ENCODE peak calls at places on chromosomes 11 and 22, in six cellular contexts. V is CD8-positive, alpha-beta T cell; O is sigmoid colon; H is cardiac muscle cell; J is body of pancreas; A is trophoblast cell. I is an unnamed sample. For H3K4me1, the result is how much of the 10 kb centered on the place peaks cover.

GRCh38 chr11:38060930-38061329 is 1462.9 kb upstream of the RAG2 start:
- DNase-seq in V (no peak), O (no peak), H (no peak), J (no peak), A (no peak), I (no peak)

GRCh38 chr22:27344546-27344945 is 457.0 kb downstream of the MN1 start:
- DNase-seq in V (no peak), O (no peak), H (no peak), J (no peak), A (no peak), I (no peak)

GRCh38 chr22:26671317-26672059 is 14.1 kb downstream of the MIAT start:
- DNase-seq in V (peak), O (peak), H (no peak), J (peak), A (no peak), I (peak)

GRCh38 chr11:110491577-110492352 is 62.0 kb downstream of the FDX1 start:
- DNase-seq in V (no peak), O (no peak), H (peak), J (no peak), A (no peak), I (no peak)

GRCh38 chr11:27861706-27862430 is 161.6 kb upstream of the BDNF start:
- DNase-seq in V (no peak), O (no peak), H (peak), J (no peak), A (no peak), I (no peak)

GRCh38 chr11:848380-848931 is 5.8 kb downstream of the TSPAN4 start:
- DNase-seq in V (peak), O (no peak), H (no peak), J (peak), A (no peak), I (peak)

GRCh38 chr11:62556102-62556871 is 9.7 kb upstream of the AHNAK start:
- DNase-seq in V (peak), O (peak), H (peak), J (peak), A (peak), I (peak)

GRCh38 chr11:64659417-64660144 is 63.4 kb downstream of the NRXN2 start:
- DNase-seq in V (no peak), O (no peak), H (peak), J (no peak), A (peak), I (no peak)

GRCh38 chr11:62142921-62143320 is 19.1 kb downstream of the INCENP start:
- DNase-seq in V (no peak), O (no peak), H (no peak), J (no peak), A (no peak), I (no peak)

GRCh38 chr11:62710001-62710345 is 2.5 kb downstream of the GNG3 start:
- DNase-seq in V (no peak), O (peak), H (peak), J (no peak), A (no peak), I (no peak)

GRCh38 chr11:6413791-6414231 is 5.1 kb downstream of the APBB1 start:
- DNase-seq in V (peak), O (no peak), H (no peak), J (no peak), A (no peak), I (peak)

GRCh38 chr22:43812890-43813289 is 785 bp upstream of the EFCAB6 start:
- DNase-seq in V (no peak), O (no peak), H (no peak), J (no peak), A (no peak), I (no peak)

GRCh38 chr11:9665749-9666148 is 1.9 kb downstream of the SWAP70 start:
- DNase-seq in V (no peak), O (no peak), H (no peak), J (no peak), A (no peak), I (no peak)

GRCh38 chr22:30325724-30326703 is 727 bp downstream of the TBC1D10A start:
- DNase-seq in V (no peak), O (peak), H (no peak), J (peak), A (peak), I (no peak)

GRCh38 chr22:48820481-48821345 is 1007.0 kb downstream of the BRD1 start:
- DNase-seq in V (no peak), O (peak), H (no peak), J (no peak), A (no peak), I (no peak)

GRCh38 chr11:122717264-122717867 is 61.8 kb downstream of the UBASH3B start:
- DNase-seq in V (peak), O (no peak), H (no peak), J (no peak), A (no peak), I (no peak)

GRCh38 chr22:43776081-43776670 is 35.9 kb downstream of the EFCAB6 start:
- DNase-seq in V (no peak), O (no peak), H (no peak), J (no peak), A (no peak), I (no peak)

GRCh38 chr11:94151903-94152677 is 23.4 kb downstream of the PANX1 start:
- DNase-seq in V (no peak), O (no peak), H (peak), J (no peak), A (peak), I (no peak)

GRCh38 chr11:74696932-74697687 is 34.1 kb downstream of the CHRDL2 start:
- DNase-seq in V (no peak), O (peak), H (peak), J (peak), A (peak), I (no peak)

GRCh38 chr11:95699631-95700470 is 89.7 kb downstream of the FAM76B start:
- DNase-seq in V (no peak), O (no peak), H (peak), J (no peak), A (no peak), I (peak)

GRCh38 chr11:46557684-46558151 is 36.1 kb downstream of the AMBRA1 start:
- DNase-seq in V (no peak), O (no peak), H (no peak), J (no peak), A (no peak), I (no peak)

GRCh38 chr11:125182522-125182921 is 18.0 kb downstream of the PKNOX2 start:
- DNase-seq in V (no peak), O (no peak), H (no peak), J (no peak), A (no peak), I (no peak)

GRCh38 chr11:114179234-114179941 is 116.8 kb upstream of the NNMT start:
- DNase-seq in V (no peak), O (peak), H (peak), J (peak), A (no peak), I (peak)

GRCh38 chr22:35648066-35649025 is at the start of gene APOL6:
- DNase-seq in V (peak), O (peak), H (peak), J (no peak), A (peak), I (peak)

GRCh38 chr11:112961146-112961668 is at the start of gene NCAM1:
- DNase-seq in V (no peak), O (peak), H (peak), J (peak), A (no peak), I (peak)

GRCh38 chr11:113596658-113597057 is 109.5 kb downstream of the TMPRSS5 start:
- DNase-seq in V (no peak), O (no peak), H (no peak), J (no peak), A (no peak), I (no peak)

GRCh38 chr11:64909653-64910343 is 7.2 kb downstream of the ATG2A start:
- DNase-seq in V (no peak), O (no peak), H (no peak), J (no peak), A (no peak), I (no peak)

GRCh38 chr11:116725434-116726221 is 47.2 kb downstream of the BUD13 start:
- DNase-seq in V (no peak), O (no peak), H (peak), J (no peak), A (no peak), I (no peak)

GRCh38 chr11:108871152-108871551 is 206.3 kb downstream of the DDX10 start:
- DNase-seq in V (no peak), O (no peak), H (peak), J (no peak), A (peak), I (no peak)

GRCh38 chr22:46450931-46451660 is 86.3 kb downstream of the CELSR1 start:
- DNase-seq in V (no peak), O (no peak), H (no peak), J (no peak), A (peak), I (no peak)

GRCh38 chr22:23079814-23080521 is 9.6 kb downstream of the GNAZ start:
- DNase-seq in V (no peak), O (no peak), H (no peak), J (no peak), A (no peak), I (no peak)

GRCh38 chr11:124867700-124868099 is 2.5 kb downstream of the ROBO3 start:
- DNase-seq in V (no peak), O (peak), H (peak), J (no peak), A (peak), I (peak)

GRCh38 chr11:77069336-77069968 is 2.7 kb downstream of the CAPN5 start:
- DNase-seq in V (no peak), O (peak), H (no peak), J (no peak), A (no peak), I (no peak)

GRCh38 chr11:86671386-86672006 is 920 bp downstream of the ME3 start:
- DNase-seq in V (no peak), O (peak), H (peak), J (peak), A (peak), I (no peak)

GRCh38 chr22:47437110-47437509 is 674.7 kb downstream of the TBC1D22A start:
- DNase-seq in V (no peak), O (no peak), H (no peak), J (no peak), A (no peak), I (no peak)

GRCh38 chr11:110000858-110001257 is 92.3 kb upstream of the ZC3H12C start:
- DNase-seq in V (no peak), O (no peak), H (no peak), J (no peak), A (no peak), I (no peak)

GRCh38 chr11:43818220-43818619 is 62.4 kb upstream of the ALKBH3 start:
- DNase-seq in V (no peak), O (no peak), H (no peak), J (no peak), A (peak), I (no peak)

GRCh38 chr22:20551805-20552449 is 44.5 kb downstream of the MED15 start:
- DNase-seq in V (no peak), O (peak), H (peak), J (peak), A (no peak), I (peak)

DNA sequence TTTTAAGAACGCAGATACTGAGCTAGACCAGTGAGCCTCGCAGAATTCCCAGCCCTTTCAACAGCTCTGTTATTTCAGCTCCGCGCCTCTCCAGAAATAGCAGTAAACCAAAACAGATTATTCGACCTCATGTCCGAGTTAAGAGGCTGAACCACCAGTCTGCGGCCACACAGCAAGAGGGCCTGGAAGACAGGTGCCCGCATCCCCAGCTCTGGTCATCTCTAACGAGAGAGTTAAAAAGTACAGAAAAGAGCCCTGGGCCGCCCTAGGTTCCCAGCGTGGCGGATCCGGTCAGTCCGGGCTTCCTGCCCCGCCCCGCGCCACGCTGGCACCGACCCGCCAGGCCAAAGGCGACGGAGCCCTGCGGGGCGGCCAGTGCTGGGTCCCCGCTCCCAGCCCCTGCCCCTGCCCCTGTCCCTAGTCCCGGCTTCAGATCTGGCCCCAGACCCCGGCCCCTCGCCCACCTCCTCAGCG is 498 bp downstream of the XBP1 start:
- DNase-seq in V (no peak), O (peak), H (peak), J (peak), A (peak), I (no peak)
- H3K4me1 ChIP-seq in V (under half), O (half or more), H (under half), J (under half), A (under half), I (half or more)

GRCh38 chr11:44945639-44946038 is 5.0 kb downstream of the TP53I11 start:
- DNase-seq in V (no peak), O (peak), H (peak), J (no peak), A (no peak), I (no peak)

GRCh38 chr11:44943118-44943517 is 7.6 kb downstream of the TP53I11 start:
- DNase-seq in V (no peak), O (no peak), H (no peak), J (no peak), A (no peak), I (no peak)

GRCh38 chr11:44943696-44944095 is 7.0 kb downstream of the TP53I11 start:
- DNase-seq in V (no peak), O (no peak), H (no peak), J (peak), A (no peak), I (no peak)

GRCh38 chr11:44944853-44945235 is 5.8 kb downstream of the TP53I11 start:
- DNase-seq in V (no peak), O (no peak), H (no peak), J (no peak), A (no peak), I (no peak)

DNA sequence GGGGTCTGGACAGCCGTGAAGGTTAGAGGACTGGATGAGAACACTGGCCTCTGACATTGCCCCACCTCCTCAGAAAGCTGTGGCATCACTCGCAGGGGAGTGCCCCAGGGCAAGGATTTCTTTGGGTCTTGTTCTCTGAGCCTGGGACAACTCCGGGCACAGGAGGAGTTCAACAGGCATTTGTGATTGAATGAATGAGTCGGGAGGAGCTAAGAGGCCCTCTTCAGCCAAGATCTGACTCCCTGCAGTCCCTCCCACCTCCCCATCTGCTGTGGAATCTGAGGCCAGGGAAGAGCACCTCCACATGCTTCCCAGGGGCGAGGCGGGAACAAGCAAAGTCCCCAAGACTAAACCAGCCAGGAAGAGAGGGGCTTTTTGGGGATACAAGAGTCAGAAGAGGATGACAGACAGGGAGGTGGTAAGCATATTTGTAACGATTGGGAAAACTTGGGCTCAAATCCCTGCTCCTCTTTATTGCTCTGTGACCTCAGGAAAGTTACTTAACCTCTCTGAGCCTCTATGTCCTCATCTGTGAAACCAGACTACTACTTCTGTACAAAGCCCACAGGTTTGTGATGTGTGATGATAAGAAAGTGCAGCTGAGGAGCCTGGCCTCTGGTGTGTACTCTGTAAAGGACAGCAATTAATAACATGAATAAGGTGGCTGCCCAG is 6.4 kb downstream of the TP53I11 start:
- DNase-seq in V (no peak), O (no peak), H (no peak), J (no peak), A (no peak), I (no peak)
- H3K4me1 ChIP-seq in V (under half), O (under half), H (under half), J (under half), A (under half), I (under half)

GRCh38 chr22:37222440-37222971 is 10.2 kb upstream of the SSTR3 start:
- DNase-seq in V (no peak), O (no peak), H (no peak), J (no peak), A (no peak), I (peak)
- H3K4me1 ChIP-seq in V (half or more), O (under half), H (under half), J (under half), A (under half), I (half or more)

DNA sequence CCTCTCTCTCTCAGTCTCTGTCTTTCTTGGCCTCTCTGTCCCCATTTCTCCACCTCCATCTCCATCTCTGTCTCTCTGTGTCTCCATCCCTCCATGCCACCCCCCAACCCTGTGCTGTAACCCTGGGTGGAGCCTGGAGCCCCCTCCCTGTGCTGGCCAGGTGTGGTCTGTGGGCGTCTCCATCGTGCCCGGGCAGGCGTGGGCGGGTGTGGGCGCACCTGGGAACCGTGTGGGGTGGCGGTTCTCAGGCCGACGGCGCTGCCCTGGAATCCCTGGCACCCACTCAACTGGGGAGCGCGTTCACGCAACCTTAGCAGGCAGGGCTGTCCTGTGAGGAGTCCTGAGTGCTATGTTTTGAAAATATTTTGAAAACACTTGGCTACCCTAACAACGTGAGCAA is 4.6 kb downstream of the TNNT3 start:
- DNase-seq in V (no peak), O (no peak), H (no peak), J (no peak), A (no peak), I (no peak)
- H3K4me1 ChIP-seq in V (under half), O (under half), H (under half), J (under half), A (under half), I (under half)

GRCh38 chr22:42430486-42431125 is 1.6 kb downstream of the NFAM1 start:
- DNase-seq in V (no peak), O (no peak), H (no peak), J (no peak), A (no peak), I (no peak)
- H3K4me1 ChIP-seq in V (under half), O (under half), H (under half), J (under half), A (under half), I (under half)

GRCh38 chr11:7905549-7905948 is 25.5 kb downstream of the OR10A6 start:
- DNase-seq in V (no peak), O (no peak), H (no peak), J (no peak), A (no peak), I (no peak)

GRCh38 chr11:7904910-7905309 is 26.2 kb downstream of the OR10A6 start:
- DNase-seq in V (no peak), O (no peak), H (no peak), J (no peak), A (no peak), I (no peak)

GRCh38 chr11:7907121-7907520 is 23.9 kb downstream of the OR10A6 start:
- DNase-seq in V (no peak), O (no peak), H (no peak), J (no peak), A (no peak), I (no peak)

GRCh38 chr11:7905961-7906429 is 25.1 kb downstream of the OR10A6 start:
- DNase-seq in V (no peak), O (no peak), H (no peak), J (no peak), A (peak), I (no peak)

GRCh38 chr11:7906481-7906880 is 24.6 kb downstream of the OR10A6 start:
- DNase-seq in V (no peak), O (no peak), H (no peak), J (no peak), A (no peak), I (no peak)
- H3K4me1 ChIP-seq in V (under half), O (under half), H (under half), J (under half), A (under half), I (under half)

DNA sequence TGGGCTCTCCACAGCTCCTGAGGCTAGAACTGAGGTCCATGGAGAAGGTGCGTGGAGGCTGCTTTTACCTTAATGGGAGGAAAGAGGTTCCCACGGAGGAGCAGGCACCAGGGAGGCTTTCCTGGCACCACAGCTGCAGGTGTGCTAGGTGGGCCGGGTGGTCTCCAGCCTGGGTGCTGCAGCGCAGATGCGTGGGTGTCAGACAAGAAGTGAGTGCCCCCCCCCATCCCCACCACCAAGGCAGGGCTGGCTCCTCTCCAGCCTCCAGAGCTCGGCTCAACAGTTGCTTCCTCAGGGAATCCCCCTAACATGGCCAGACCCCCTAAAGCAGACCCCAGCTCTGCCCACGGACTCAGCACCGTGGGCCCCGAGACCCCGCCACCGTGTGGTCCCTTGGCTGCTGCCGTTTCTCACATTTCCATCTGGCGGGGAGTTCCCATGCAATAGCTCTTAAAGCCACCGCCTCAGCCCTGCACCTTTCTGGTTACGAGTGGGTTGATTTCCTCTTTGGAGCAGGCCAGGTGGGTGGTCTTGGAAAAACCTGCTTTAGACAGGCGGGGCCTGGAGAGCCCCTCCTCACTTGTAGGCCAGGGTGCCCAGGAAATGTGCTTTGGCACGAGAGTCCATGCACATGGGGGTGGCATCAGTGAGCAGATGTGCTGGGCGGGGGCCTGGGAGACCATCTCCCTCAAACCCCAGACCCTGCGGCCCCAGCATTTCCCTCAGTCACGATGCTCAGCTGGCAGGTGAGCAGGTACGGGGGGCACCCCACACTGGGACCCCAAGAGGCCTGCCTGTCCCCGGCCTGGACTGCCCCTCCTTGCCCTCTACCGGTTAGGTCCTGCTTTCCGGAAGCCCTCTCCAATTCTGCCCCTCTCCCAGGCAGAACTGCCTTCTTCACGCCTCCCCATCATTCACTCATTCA is 93.7 kb downstream of the ARHGAP8 start:
- DNase-seq in V (no peak), O (no peak), H (no peak), J (no peak), A (no peak), I (no peak)
- H3K4me1 ChIP-seq in V (under half), O (under half), H (under half), J (under half), A (under half), I (under half)

I was measured in CD4-positive, alpha-beta memory T cell.